ENCODE peak calls at places on chromosomes 1 and 21, in eight cellular contexts. One of them, this sample, is unnamed.

GRCh38 chr1:116881879-116882520 is 27.7 kb upstream of the PTGFRN start:
- DNase-seq in fibroblast of lung: peak
- DNase-seq in NCI-H1092: no peak
- DNase-seq in activated CD8-positive, alpha-beta memory T cell treated with anti-CD3 and anti-CD28 coated beads for 4 hours: no peak
- DNase-seq in effector memory CD4-positive, alpha-beta T cell: no peak
- DNase-seq in CD8-positive, alpha-beta T cell: no peak
- DNase-seq in left ventricle myocardium superior: peak
- DNase-seq in heart right ventricle: peak
- DNase-seq in this sample: no peak

GRCh38 chr1:225834417-225835329 is 24.7 kb downstream of the EPHX1 start:
- DNase-seq in CD8-positive, alpha-beta T cell: no peak
- DNase-seq in heart right ventricle: peak
- DNase-seq in activated CD8-positive, alpha-beta memory T cell treated with anti-CD3 and anti-CD28 coated beads for 4 hours: no peak
- DNase-seq in effector memory CD4-positive, alpha-beta T cell: no peak
- DNase-seq in NCI-H1092: peak
- DNase-seq in fibroblast of lung: peak
- DNase-seq in left ventricle myocardium superior: peak
- DNase-seq in this sample: no peak

GRCh38 chr1:174769961-174770549 is 229.7 kb upstream of the CACYBP start:
- DNase-seq in activated CD8-positive, alpha-beta memory T cell treated with anti-CD3 and anti-CD28 coated beads for 4 hours: no peak
- DNase-seq in heart right ventricle: no peak
- DNase-seq in CD8-positive, alpha-beta T cell: no peak
- DNase-seq in effector memory CD4-positive, alpha-beta T cell: no peak
- DNase-seq in left ventricle myocardium superior: no peak
- DNase-seq in fibroblast of lung: peak
- DNase-seq in NCI-H1092: peak
- DNase-seq in this sample: no peak

GRCh38 chr1:225343618-225344017 is 84.2 kb downstream of the LBR start:
- DNase-seq in CD8-positive, alpha-beta T cell: no peak
- DNase-seq in left ventricle myocardium superior: no peak
- DNase-seq in fibroblast of lung: peak
- DNase-seq in heart right ventricle: no peak
- DNase-seq in effector memory CD4-positive, alpha-beta T cell: no peak
- DNase-seq in activated CD8-positive, alpha-beta memory T cell treated with anti-CD3 and anti-CD28 coated beads for 4 hours: no peak
- DNase-seq in NCI-H1092: no peak
- DNase-seq in this sample: no peak

GRCh38 chr1:42219627-42220026 is 55.1 kb upstream of the GUCA2A start:
- DNase-seq in activated CD8-positive, alpha-beta memory T cell treated with anti-CD3 and anti-CD28 coated beads for 4 hours: no peak
- DNase-seq in left ventricle myocardium superior: no peak
- DNase-seq in CD8-positive, alpha-beta T cell: no peak
- DNase-seq in effector memory CD4-positive, alpha-beta T cell: no peak
- DNase-seq in NCI-H1092: no peak
- DNase-seq in heart right ventricle: no peak
- DNase-seq in fibroblast of lung: no peak
- DNase-seq in this sample: no peak

GRCh38 chr1:91201174-91201573 is 179.3 kb upstream of the ZNF644 start:
- DNase-seq in left ventricle myocardium superior: no peak
- DNase-seq in activated CD8-positive, alpha-beta memory T cell treated with anti-CD3 and anti-CD28 coated beads for 4 hours: no peak
- DNase-seq in heart right ventricle: no peak
- DNase-seq in fibroblast of lung: no peak
- DNase-seq in CD8-positive, alpha-beta T cell: no peak
- DNase-seq in NCI-H1092: no peak
- DNase-seq in effector memory CD4-positive, alpha-beta T cell: no peak
- DNase-seq in this sample: no peak

GRCh38 chr1:1360511-1361169 is 2.3 kb upstream of the MXRA8 start:
- DNase-seq in effector memory CD4-positive, alpha-beta T cell: no peak
- DNase-seq in NCI-H1092: no peak
- DNase-seq in fibroblast of lung: peak
- DNase-seq in heart right ventricle: peak
- DNase-seq in left ventricle myocardium superior: peak
- DNase-seq in CD8-positive, alpha-beta T cell: no peak
- DNase-seq in activated CD8-positive, alpha-beta memory T cell treated with anti-CD3 and anti-CD28 coated beads for 4 hours: no peak
- DNase-seq in this sample: no peak

GRCh38 chr1:209659909-209660308 is 7.7 kb upstream of the LAMB3 start:
- DNase-seq in fibroblast of lung: no peak
- DNase-seq in left ventricle myocardium superior: no peak
- DNase-seq in activated CD8-positive, alpha-beta memory T cell treated with anti-CD3 and anti-CD28 coated beads for 4 hours: no peak
- DNase-seq in NCI-H1092: no peak
- DNase-seq in heart right ventricle: no peak
- DNase-seq in CD8-positive, alpha-beta T cell: no peak
- DNase-seq in effector memory CD4-positive, alpha-beta T cell: no peak
- DNase-seq in this sample: no peak

GRCh38 chr21:41604583-41605041 is 96.7 kb upstream of the TMPRSS2 start:
- DNase-seq in NCI-H1092: no peak
- DNase-seq in CD8-positive, alpha-beta T cell: no peak
- DNase-seq in heart right ventricle: no peak
- DNase-seq in effector memory CD4-positive, alpha-beta T cell: no peak
- DNase-seq in left ventricle myocardium superior: no peak
- DNase-seq in activated CD8-positive, alpha-beta memory T cell treated with anti-CD3 and anti-CD28 coated beads for 4 hours: no peak
- DNase-seq in fibroblast of lung: no peak
- DNase-seq in this sample: no peak

GRCh38 chr1:224173523-224173922 is 9.5 kb upstream of the DEGS1 start:
- DNase-seq in NCI-H1092: no peak
- DNase-seq in left ventricle myocardium superior: no peak
- DNase-seq in heart right ventricle: no peak
- DNase-seq in effector memory CD4-positive, alpha-beta T cell: no peak
- DNase-seq in fibroblast of lung: no peak
- DNase-seq in activated CD8-positive, alpha-beta memory T cell treated with anti-CD3 and anti-CD28 coated beads for 4 hours: no peak
- DNase-seq in CD8-positive, alpha-beta T cell: no peak
- DNase-seq in this sample: no peak

GRCh38 chr1:47231314-47232186 is 475 bp downstream of the TAL1 start:
- DNase-seq in CD8-positive, alpha-beta T cell: no peak
- DNase-seq in effector memory CD4-positive, alpha-beta T cell: no peak
- DNase-seq in fibroblast of lung: peak
- DNase-seq in NCI-H1092: no peak
- DNase-seq in left ventricle myocardium superior: no peak
- DNase-seq in heart right ventricle: peak
- DNase-seq in activated CD8-positive, alpha-beta memory T cell treated with anti-CD3 and anti-CD28 coated beads for 4 hours: no peak
- DNase-seq in this sample: no peak

GRCh38 chr1:60865146-60865545 is 217.2 kb upstream of the NFIA start:
- DNase-seq in effector memory CD4-positive, alpha-beta T cell: no peak
- DNase-seq in heart right ventricle: no peak
- DNase-seq in CD8-positive, alpha-beta T cell: no peak
- DNase-seq in fibroblast of lung: no peak
- DNase-seq in left ventricle myocardium superior: no peak
- DNase-seq in activated CD8-positive, alpha-beta memory T cell treated with anti-CD3 and anti-CD28 coated beads for 4 hours: no peak
- DNase-seq in NCI-H1092: no peak
- DNase-seq in this sample: no peak

GRCh38 chr1:167095368-167095767 is 1.5 kb downstream of the STYXL2 start:
- DNase-seq in effector memory CD4-positive, alpha-beta T cell: no peak
- DNase-seq in CD8-positive, alpha-beta T cell: no peak
- DNase-seq in activated CD8-positive, alpha-beta memory T cell treated with anti-CD3 and anti-CD28 coated beads for 4 hours: no peak
- DNase-seq in fibroblast of lung: peak
- DNase-seq in left ventricle myocardium superior: no peak
- DNase-seq in NCI-H1092: no peak
- DNase-seq in heart right ventricle: no peak
- DNase-seq in this sample: no peak

GRCh38 chr1:52477876-52478275 is 73.5 kb downstream of the PRPF38A start:
- DNase-seq in fibroblast of lung: no peak
- DNase-seq in left ventricle myocardium superior: no peak
- DNase-seq in activated CD8-positive, alpha-beta memory T cell treated with anti-CD3 and anti-CD28 coated beads for 4 hours: no peak
- DNase-seq in heart right ventricle: no peak
- DNase-seq in CD8-positive, alpha-beta T cell: no peak
- DNase-seq in effector memory CD4-positive, alpha-beta T cell: no peak
- DNase-seq in NCI-H1092: no peak
- DNase-seq in this sample: no peak

GRCh38 chr21:38293113-38293512 is 36.3 kb downstream of the KCNJ15 start:
- DNase-seq in effector memory CD4-positive, alpha-beta T cell: no peak
- DNase-seq in activated CD8-positive, alpha-beta memory T cell treated with anti-CD3 and anti-CD28 coated beads for 4 hours: no peak
- DNase-seq in left ventricle myocardium superior: no peak
- DNase-seq in NCI-H1092: no peak
- DNase-seq in heart right ventricle: no peak
- DNase-seq in fibroblast of lung: no peak
- DNase-seq in CD8-positive, alpha-beta T cell: no peak
- DNase-seq in this sample: no peak

GRCh38 chr21:44612029-44612486 is at the start of gene KRTAP10-8:
- DNase-seq in NCI-H1092: no peak
- DNase-seq in activated CD8-positive, alpha-beta memory T cell treated with anti-CD3 and anti-CD28 coated beads for 4 hours: no peak
- DNase-seq in fibroblast of lung: no peak
- DNase-seq in CD8-positive, alpha-beta T cell: no peak
- DNase-seq in left ventricle myocardium superior: no peak
- DNase-seq in effector memory CD4-positive, alpha-beta T cell: no peak
- DNase-seq in heart right ventricle: no peak
- DNase-seq in this sample: no peak

GRCh38 chr1:224745924-224746323 is 129.8 kb downstream of the CNIH3 start:
- DNase-seq in CD8-positive, alpha-beta T cell: no peak
- DNase-seq in effector memory CD4-positive, alpha-beta T cell: no peak
- DNase-seq in activated CD8-positive, alpha-beta memory T cell treated with anti-CD3 and anti-CD28 coated beads for 4 hours: no peak
- DNase-seq in fibroblast of lung: no peak
- DNase-seq in left ventricle myocardium superior: no peak
- DNase-seq in NCI-H1092: no peak
- DNase-seq in heart right ventricle: no peak
- DNase-seq in this sample: no peak